ENCODE peak calls at places on chromosomes 16 and 17, in eight cellular contexts. Q is GM12865; T is naive thymus-derived CD4-positive, alpha-beta T cell; N is stomach; F is endothelial cell of umbilical vein; H is A549; V is kidney epithelial cell; C is prostate gland. G is an unnamed sample.

GRCh38 chr17:14201087-14201486 is 35.6 kb downstream of the CDRT15 start:
- DNase-seq in Q (no peak), T (peak), N (no peak), F (peak), H (no peak), V (no peak), C (no peak), G (no peak)

GRCh38 chr17:8056232-8056975 is 17.5 kb downstream of the ALOX15B start:
- DNase-seq in Q (peak), T (no peak), N (peak), F (peak), H (no peak), V (peak), C (peak), G (no peak)

GRCh38 chr16:57178296-57178695 is 7.5 kb downstream of the PSME3IP1 start:
- DNase-seq in Q (no peak), T (no peak), N (no peak), F (peak), H (no peak), V (no peak), C (no peak), G (no peak)

GRCh38 chr16:70508752-70509151 is 14.6 kb downstream of the COG4 start:
- DNase-seq in Q (peak), T (no peak), N (no peak), F (peak), H (no peak), V (no peak), C (no peak), G (peak)

GRCh38 chr17:15039366-15039765 is 225.8 kb downstream of the PMP22 start:
- DNase-seq in Q (no peak), T (no peak), N (no peak), F (no peak), H (no peak), V (no peak), C (no peak), G (no peak)

GRCh38 chr17:18014006-18014405 is 25.0 kb downstream of the ATPAF2 start:
- DNase-seq in Q (no peak), T (no peak), N (no peak), F (no peak), H (no peak), V (no peak), C (no peak), G (no peak)

GRCh38 chr17:64061157-64061898 is 40.9 kb upstream of the ICAM2 start:
- DNase-seq in Q (peak), T (no peak), N (no peak), F (peak), H (no peak), V (no peak), C (no peak), G (no peak)

GRCh38 chr17:68603027-68603426 is 1.9 kb upstream of the FAM20A start:
- DNase-seq in Q (no peak), T (no peak), N (no peak), F (no peak), H (no peak), V (no peak), C (no peak), G (no peak)

GRCh38 chr17:4585203-4585939 is 1.0 kb downstream of the SMTNL2 start:
- DNase-seq in Q (no peak), T (no peak), N (no peak), F (no peak), H (no peak), V (no peak), C (no peak), G (no peak)

GRCh38 chr16:9225527-9226316 is 134.3 kb downstream of the HAPSTR1 start:
- DNase-seq in Q (peak), T (no peak), N (no peak), F (no peak), H (peak), V (no peak), C (no peak), G (peak)

GRCh38 chr17:15213381-15214087 is 51.6 kb downstream of the PMP22 start:
- DNase-seq in Q (no peak), T (no peak), N (no peak), F (peak), H (peak), V (no peak), C (no peak), G (peak)

GRCh38 chr16:66658143-66658859 is 38.2 kb downstream of the CMTM4 start:
- DNase-seq in Q (no peak), T (no peak), N (no peak), F (no peak), H (no peak), V (no peak), C (no peak), G (no peak)

GRCh38 chr17:67136191-67137025 is 92.1 kb downstream of the CACNG1 start:
- DNase-seq in Q (no peak), T (no peak), N (no peak), F (no peak), H (no peak), V (no peak), C (no peak), G (no peak)

GRCh38 chr17:50630524-50631194 is 4.0 kb upstream of the ABCC3 start:
- DNase-seq in Q (peak), T (peak), N (peak), F (peak), H (peak), V (no peak), C (peak), G (peak)

GRCh38 chr16:77169650-77170236 is 21.2 kb upstream of the MON1B start:
- DNase-seq in Q (peak), T (peak), N (peak), F (peak), H (peak), V (no peak), C (no peak), G (peak)

GRCh38 chr16:85187002-85187401 is 74.7 kb upstream of the CIBAR2 start:
- DNase-seq in Q (no peak), T (no peak), N (no peak), F (no peak), H (no peak), V (no peak), C (no peak), G (no peak)

GRCh38 chr16:27328937-27329336 is 15.2 kb downstream of the IL4R start:
- DNase-seq in Q (no peak), T (no peak), N (no peak), F (no peak), H (no peak), V (no peak), C (no peak), G (no peak)

GRCh38 chr16:11833951-11834695 is 17.2 kb downstream of the RSL1D1 start:
- DNase-seq in Q (peak), T (no peak), N (no peak), F (no peak), H (peak), V (no peak), C (no peak), G (no peak)

GRCh38 chr16:20774703-20775362 is 11.0 kb downstream of the ACSM3 start:
- DNase-seq in Q (peak), T (peak), N (peak), F (peak), H (peak), V (no peak), C (peak), G (peak)

GRCh38 chr16:81837312-81837748 is 58.2 kb downstream of the PLCG2 start:
- DNase-seq in Q (peak), T (no peak), N (no peak), F (no peak), H (no peak), V (no peak), C (no peak), G (peak)

GRCh38 chr16:66699898-66700297 is 3.4 kb upstream of the CMTM4 start:
- DNase-seq in Q (no peak), T (no peak), N (no peak), F (no peak), H (no peak), V (no peak), C (no peak), G (no peak)

GRCh38 chr17:79188048-79188447 is 113.4 kb downstream of the ENGASE start:
- DNase-seq in Q (peak), T (no peak), N (no peak), F (no peak), H (peak), V (no peak), C (no peak), G (peak)

GRCh38 chr16:88118376-88118775 is 167.1 kb downstream of the BANP start:
- DNase-seq in Q (no peak), T (no peak), N (no peak), F (no peak), H (no peak), V (no peak), C (no peak), G (no peak)

GRCh38 chr16:83887088-83887487 is 11.8 kb upstream of the MLYCD start:
- DNase-seq in Q (no peak), T (no peak), N (peak), F (no peak), H (peak), V (no peak), C (no peak), G (peak)

GRCh38 chr16:77805403-77805802 is 17.0 kb downstream of the VAT1L start:
- DNase-seq in Q (no peak), T (no peak), N (no peak), F (no peak), H (no peak), V (no peak), C (peak), G (no peak)

GRCh38 chr17:67289174-67289876 is 44.3 kb upstream of the HELZ start:
- DNase-seq in Q (no peak), T (no peak), N (peak), F (peak), H (no peak), V (no peak), C (peak), G (no peak)

GRCh38 chr16:72124148-72124547 is 30.5 kb downstream of the DHX38 start:
- DNase-seq in Q (no peak), T (no peak), N (no peak), F (no peak), H (no peak), V (no peak), C (no peak), G (no peak)

GRCh38 chr16:24718967-24719521 is 10.4 kb upstream of the TNRC6A start:
- DNase-seq in Q (no peak), T (no peak), N (no peak), F (no peak), H (no peak), V (no peak), C (no peak), G (no peak)

GRCh38 chr16:11498683-11499082 is 88.0 kb downstream of the LITAF start:
- DNase-seq in Q (no peak), T (no peak), N (no peak), F (no peak), H (no peak), V (no peak), C (no peak), G (no peak)

GRCh38 chr17:81242421-81243332 is 3.6 kb downstream of the NDUFAF8 start:
- DNase-seq in Q (no peak), T (no peak), N (no peak), F (no peak), H (no peak), V (no peak), C (no peak), G (peak)

GRCh38 chr16:69581297-69581696 is 15.5 kb downstream of the NFAT5 start:
- DNase-seq in Q (no peak), T (no peak), N (no peak), F (no peak), H (no peak), V (no peak), C (no peak), G (no peak)

GRCh38 chr16:11768850-11769249 is 26.2 kb upstream of the TXNDC11 start:
- DNase-seq in Q (peak), T (no peak), N (no peak), F (no peak), H (no peak), V (no peak), C (no peak), G (peak)

GRCh38 chr17:40447148-40447644 is 3.9 kb downstream of the IGFBP4 start:
- DNase-seq in Q (no peak), T (no peak), N (no peak), F (no peak), H (no peak), V (no peak), C (no peak), G (no peak)

GRCh38 chr16:50845296-50845695 is 103.4 kb downstream of the CYLD start:
- DNase-seq in Q (no peak), T (no peak), N (no peak), F (no peak), H (no peak), V (no peak), C (no peak), G (no peak)

GRCh38 chr17:58492238-58493121 is 4.3 kb upstream of the HSF5 start:
- DNase-seq in Q (no peak), T (no peak), N (no peak), F (no peak), H (no peak), V (no peak), C (no peak), G (no peak)

GRCh38 chr17:40303009-40303657 is 5.8 kb upstream of the RARA start:
- DNase-seq in Q (peak), T (peak), N (peak), F (peak), H (peak), V (no peak), C (no peak), G (peak)

GRCh38 chr16:89564476-89565255 is 4.2 kb downstream of the RPL13 start:
- DNase-seq in Q (peak), T (no peak), N (no peak), F (no peak), H (no peak), V (no peak), C (no peak), G (peak)
- H3K4me3 ChIP-seq in Q (no peak), T (no peak), N (peak), F (no peak), H (peak), V (no peak), C (no peak), G (no peak)

GRCh38 chr17:29585080-29585751 is 4.2 kb downstream of the GIT1 start:
- DNase-seq in Q (no peak), T (peak), N (no peak), F (peak), H (no peak), V (no peak), C (no peak), G (peak)
- H3K4me3 ChIP-seq in Q (no peak), T (peak), N (peak), F (no peak), H (no peak), V (no peak), C (no peak), G (no peak)

DNA sequence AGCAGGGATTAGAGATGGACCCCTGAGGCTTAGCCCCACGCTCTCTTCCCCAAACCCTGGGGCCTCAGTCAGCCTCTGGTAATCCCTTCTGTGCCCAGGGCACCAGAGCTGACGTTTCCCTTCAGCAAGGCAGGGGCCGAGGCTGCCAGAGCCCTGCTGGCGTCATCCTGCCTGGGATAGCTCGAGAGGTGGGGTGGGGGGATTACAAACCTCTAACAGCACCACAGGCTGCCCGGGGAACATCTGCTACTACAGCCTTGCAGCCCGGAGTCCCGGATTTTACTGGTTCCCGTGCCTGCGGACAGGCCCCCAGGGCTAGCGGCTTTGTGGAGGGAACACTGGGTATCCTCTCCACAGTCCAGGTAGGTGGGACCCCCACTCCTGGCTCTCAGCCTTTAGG is at the start of gene AANAT:
- DNase-seq in Q (no peak), T (no peak), N (no peak), F (no peak), H (no peak), V (no peak), C (no peak), G (peak)
- H3K4me3 ChIP-seq in Q (no peak), T (no peak), N (no peak), F (no peak), H (no peak), V (no peak), C (no peak), G (peak)

GRCh38 chr17:36950027-36950426 is 1.3 kb downstream of the AATF start:
- DNase-seq in Q (no peak), T (no peak), N (no peak), F (no peak), H (no peak), V (no peak), C (no peak), G (no peak)
- H3K4me3 ChIP-seq in Q (peak), T (peak), N (peak), F (no peak), H (peak), V (peak), C (peak), G (peak)

GRCh38 chr16:12901597-12902436 is at the start of gene SHISA9:
- DNase-seq in Q (peak), T (no peak), N (no peak), F (no peak), H (no peak), V (no peak), C (no peak), G (no peak)

GRCh38 chr16:12901204-12901596 is 198 bp upstream of the SHISA9 start:
- DNase-seq in Q (no peak), T (no peak), N (no peak), F (no peak), H (no peak), V (no peak), C (no peak), G (no peak)

GRCh38 chr16:12899529-12900168 is 1.7 kb upstream of the SHISA9 start:
- DNase-seq in Q (no peak), T (no peak), N (peak), F (no peak), H (no peak), V (no peak), C (no peak), G (no peak)

GRCh38 chr16:12902511-12903324 is 1.3 kb downstream of the SHISA9 start:
- DNase-seq in Q (no peak), T (no peak), N (no peak), F (no peak), H (no peak), V (no peak), C (no peak), G (no peak)

DNA sequence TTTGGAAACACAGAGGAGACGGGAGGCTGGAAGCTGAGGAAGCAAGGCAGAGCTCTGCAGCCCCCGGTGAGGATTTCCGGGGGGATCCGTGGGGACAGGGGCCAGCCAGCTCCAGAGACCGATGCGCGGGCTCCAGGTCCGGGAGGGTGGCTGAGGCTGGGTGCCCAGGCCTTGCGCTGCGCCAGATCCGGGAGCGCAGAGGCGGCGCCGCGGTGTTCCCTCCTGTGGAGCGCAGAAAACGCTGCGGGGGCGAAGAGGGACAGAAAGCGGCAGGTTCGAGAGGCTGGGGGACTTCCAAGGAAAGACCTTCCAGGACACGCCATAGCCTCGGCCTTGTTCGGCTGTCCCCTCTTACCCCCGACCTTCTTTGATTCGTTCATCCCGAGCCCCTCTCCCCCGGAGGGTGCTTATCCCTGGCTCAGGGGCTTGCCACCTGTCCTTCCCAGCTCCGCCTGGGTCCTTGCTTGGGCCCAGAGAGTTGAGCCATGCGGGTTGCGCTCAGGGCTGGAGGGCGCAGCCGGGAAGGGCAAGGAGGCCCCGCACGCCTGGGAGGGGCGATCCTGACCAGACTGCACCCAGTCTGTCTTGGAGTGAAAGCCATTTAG is 697 bp upstream of the SHISA9 start:
- DNase-seq in Q (no peak), T (no peak), N (no peak), F (no peak), H (no peak), V (no peak), C (no peak), G (no peak)
- H3K4me3 ChIP-seq in Q (no peak), T (no peak), N (peak), F (no peak), H (no peak), V (peak), C (peak), G (no peak)

DNA sequence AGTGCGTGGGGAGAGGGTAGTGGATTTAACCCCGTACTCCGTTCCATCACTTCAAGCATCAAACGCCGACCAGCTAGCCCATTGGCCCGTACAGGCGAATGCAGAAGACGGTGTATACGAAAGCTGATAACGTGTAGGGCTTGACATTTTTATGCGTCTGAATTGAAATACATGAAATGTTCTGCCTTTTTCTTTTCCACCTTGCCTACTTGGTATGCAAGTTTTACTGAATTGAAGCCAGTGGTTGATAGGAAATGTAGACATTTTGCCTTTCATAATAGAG is 834 bp upstream of the STAT3 start:
- DNase-seq in Q (no peak), T (no peak), N (no peak), F (no peak), H (no peak), V (no peak), C (no peak), G (peak)
- H3K4me3 ChIP-seq in Q (peak), T (peak), N (peak), F (peak), H (peak), V (peak), C (peak), G (peak)

G was measured in Karpas-422.